ENCODE peak calls at places on chromosomes 6 and 20, in ten cellular contexts. One of them, this sample, is unnamed.

GRCh38 chr6:100078509-100078908 is 84.5 kb upstream of the MCHR2 start:
- DNase-seq in activated CD4-positive, alpha-beta T cell treated with anti-CD3 and anti-CD28 coated beads, Interleukin-2, amount 50 U/mL, for 48 hours: no peak
- DNase-seq in AG04450: no peak
- DNase-seq in 8988T: no peak
- DNase-seq in HFF-Myc: no peak
- DNase-seq in IMR-90: peak; percentile 19
- DNase-seq in NCI-H460: peak; percentile 4
- DNase-seq in gastrocnemius medialis: peak; percentile 69
- DNase-seq in osteocyte: no peak
- DNase-seq in T-cell: no peak
- DNase-seq in this sample: no peak

GRCh38 chr6:82917346-82918064 is 148.1 kb downstream of the UBE3D start:
- DNase-seq in activated CD4-positive, alpha-beta T cell treated with anti-CD3 and anti-CD28 coated beads, Interleukin-2, amount 50 U/mL, for 48 hours: no peak
- DNase-seq in NCI-H460: no peak
- DNase-seq in T-cell: no peak
- DNase-seq in gastrocnemius medialis: no peak
- DNase-seq in IMR-90: peak; percentile 18
- DNase-seq in AG04450: no peak
- DNase-seq in 8988T: no peak
- DNase-seq in osteocyte: no peak
- DNase-seq in HFF-Myc: no peak
- DNase-seq in this sample: no peak

GRCh38 chr6:151239603-151240035 is at the start of gene AKAP12:
- DNase-seq in HFF-Myc: no peak
- DNase-seq in gastrocnemius medialis: peak; percentile 6
- DNase-seq in T-cell: no peak
- DNase-seq in osteocyte: no peak
- DNase-seq in IMR-90: peak; percentile 45
- DNase-seq in NCI-H460: no peak
- DNase-seq in activated CD4-positive, alpha-beta T cell treated with anti-CD3 and anti-CD28 coated beads, Interleukin-2, amount 50 U/mL, for 48 hours: peak; percentile 6
- DNase-seq in AG04450: peak; percentile 23
- DNase-seq in 8988T: no peak
- DNase-seq in this sample: no peak

GRCh38 chr6:21922086-21922485 is 328.5 kb downstream of the SOX4 start:
- DNase-seq in T-cell: no peak
- DNase-seq in activated CD4-positive, alpha-beta T cell treated with anti-CD3 and anti-CD28 coated beads, Interleukin-2, amount 50 U/mL, for 48 hours: no peak
- DNase-seq in AG04450: no peak
- DNase-seq in NCI-H460: no peak
- DNase-seq in IMR-90: peak; percentile 41
- DNase-seq in gastrocnemius medialis: no peak
- DNase-seq in osteocyte: no peak
- DNase-seq in 8988T: no peak
- DNase-seq in HFF-Myc: no peak
- DNase-seq in this sample: no peak

GRCh38 chr6:3438190-3439167 is 18.4 kb downstream of the SLC22A23 start:
- DNase-seq in NCI-H460: peak; percentile 71
- DNase-seq in T-cell: no peak
- DNase-seq in activated CD4-positive, alpha-beta T cell treated with anti-CD3 and anti-CD28 coated beads, Interleukin-2, amount 50 U/mL, for 48 hours: no peak
- DNase-seq in AG04450: peak; percentile 37
- DNase-seq in HFF-Myc: no peak
- DNase-seq in osteocyte: no peak
- DNase-seq in 8988T: no peak
- DNase-seq in gastrocnemius medialis: peak; percentile 56
- DNase-seq in IMR-90: peak; percentile 94
- DNase-seq in this sample: no peak

GRCh38 chr20:22623211-22623610 is 38.8 kb upstream of the FOXA2 start:
- DNase-seq in NCI-H460: no peak
- DNase-seq in T-cell: no peak
- DNase-seq in HFF-Myc: no peak
- DNase-seq in osteocyte: no peak
- DNase-seq in IMR-90: peak; percentile 0
- DNase-seq in gastrocnemius medialis: no peak
- DNase-seq in activated CD4-positive, alpha-beta T cell treated with anti-CD3 and anti-CD28 coated beads, Interleukin-2, amount 50 U/mL, for 48 hours: no peak
- DNase-seq in AG04450: no peak
- DNase-seq in 8988T: no peak
- DNase-seq in this sample: no peak

GRCh38 chr6:105596284-105596755 is 193.4 kb upstream of the PREP start:
- DNase-seq in T-cell: no peak
- DNase-seq in NCI-H460: peak; percentile 85
- DNase-seq in activated CD4-positive, alpha-beta T cell treated with anti-CD3 and anti-CD28 coated beads, Interleukin-2, amount 50 U/mL, for 48 hours: no peak
- DNase-seq in IMR-90: peak; percentile 99
- DNase-seq in gastrocnemius medialis: no peak
- DNase-seq in 8988T: no peak
- DNase-seq in osteocyte: no peak
- DNase-seq in HFF-Myc: peak; percentile 91
- DNase-seq in AG04450: peak; percentile 92
- DNase-seq in this sample: no peak

GRCh38 chr6:85113934-85114582 is 335.8 kb upstream of the NT5E start:
- DNase-seq in AG04450: no peak
- DNase-seq in HFF-Myc: no peak
- DNase-seq in activated CD4-positive, alpha-beta T cell treated with anti-CD3 and anti-CD28 coated beads, Interleukin-2, amount 50 U/mL, for 48 hours: no peak
- DNase-seq in 8988T: no peak
- DNase-seq in osteocyte: no peak
- DNase-seq in T-cell: no peak
- DNase-seq in gastrocnemius medialis: no peak
- DNase-seq in NCI-H460: no peak
- DNase-seq in IMR-90: no peak
- DNase-seq in this sample: no peak

GRCh38 chr20:23159923-23160445 is 73.9 kb upstream of the CD93 start:
- DNase-seq in AG04450: no peak
- DNase-seq in HFF-Myc: no peak
- DNase-seq in osteocyte: no peak
- DNase-seq in NCI-H460: no peak
- DNase-seq in IMR-90: no peak
- DNase-seq in T-cell: no peak
- DNase-seq in gastrocnemius medialis: no peak
- DNase-seq in 8988T: no peak
- DNase-seq in activated CD4-positive, alpha-beta T cell treated with anti-CD3 and anti-CD28 coated beads, Interleukin-2, amount 50 U/mL, for 48 hours: no peak
- DNase-seq in this sample: no peak

GRCh38 chr6:63816979-63817436 is 181.4 kb downstream of the PHF3 start:
- DNase-seq in HFF-Myc: no peak
- DNase-seq in T-cell: no peak
- DNase-seq in NCI-H460: no peak
- DNase-seq in IMR-90: peak; percentile 27
- DNase-seq in osteocyte: no peak
- DNase-seq in 8988T: no peak
- DNase-seq in AG04450: no peak
- DNase-seq in activated CD4-positive, alpha-beta T cell treated with anti-CD3 and anti-CD28 coated beads, Interleukin-2, amount 50 U/mL, for 48 hours: no peak
- DNase-seq in gastrocnemius medialis: no peak
- DNase-seq in this sample: no peak

GRCh38 chr20:38255389-38255788 is 5.1 kb downstream of the KIAA1755 start:
- DNase-seq in HFF-Myc: peak; percentile 36
- DNase-seq in NCI-H460: no peak
- DNase-seq in osteocyte: no peak
- DNase-seq in activated CD4-positive, alpha-beta T cell treated with anti-CD3 and anti-CD28 coated beads, Interleukin-2, amount 50 U/mL, for 48 hours: no peak
- DNase-seq in 8988T: no peak
- DNase-seq in IMR-90: peak; percentile 59
- DNase-seq in gastrocnemius medialis: no peak
- DNase-seq in T-cell: no peak
- DNase-seq in AG04450: no peak
- DNase-seq in this sample: no peak

GRCh38 chr6:42762338-42762929 is 16.5 kb upstream of the TBCC start:
- DNase-seq in 8988T: no peak
- DNase-seq in T-cell: no peak
- DNase-seq in activated CD4-positive, alpha-beta T cell treated with anti-CD3 and anti-CD28 coated beads, Interleukin-2, amount 50 U/mL, for 48 hours: no peak
- DNase-seq in gastrocnemius medialis: no peak
- DNase-seq in NCI-H460: no peak
- DNase-seq in AG04450: no peak
- DNase-seq in osteocyte: no peak
- DNase-seq in HFF-Myc: no peak
- DNase-seq in IMR-90: no peak
- DNase-seq in this sample: no peak

GRCh38 chr20:56991516-56991915 is 274.9 kb downstream of the BMP7 start:
- DNase-seq in osteocyte: no peak
- DNase-seq in 8988T: no peak
- DNase-seq in AG04450: no peak
- DNase-seq in NCI-H460: no peak
- DNase-seq in HFF-Myc: no peak
- DNase-seq in IMR-90: no peak
- DNase-seq in gastrocnemius medialis: no peak
- DNase-seq in T-cell: no peak
- DNase-seq in activated CD4-positive, alpha-beta T cell treated with anti-CD3 and anti-CD28 coated beads, Interleukin-2, amount 50 U/mL, for 48 hours: no peak
- DNase-seq in this sample: no peak

GRCh38 chr20:63096681-63097335 is 90.0 kb upstream of the BHLHE23 start:
- DNase-seq in HFF-Myc: no peak
- DNase-seq in osteocyte: peak; percentile 83
- DNase-seq in gastrocnemius medialis: no peak
- DNase-seq in activated CD4-positive, alpha-beta T cell treated with anti-CD3 and anti-CD28 coated beads, Interleukin-2, amount 50 U/mL, for 48 hours: no peak
- DNase-seq in T-cell: no peak
- DNase-seq in 8988T: no peak
- DNase-seq in AG04450: no peak
- DNase-seq in IMR-90: no peak
- DNase-seq in NCI-H460: no peak
- DNase-seq in this sample: no peak

GRCh38 chr6:39882567-39882953 is 51.7 kb downstream of the MOCS1 start:
- DNase-seq in AG04450: peak; percentile 96
- DNase-seq in IMR-90: peak; percentile 98
- DNase-seq in gastrocnemius medialis: no peak
- DNase-seq in activated CD4-positive, alpha-beta T cell treated with anti-CD3 and anti-CD28 coated beads, Interleukin-2, amount 50 U/mL, for 48 hours: no peak
- DNase-seq in HFF-Myc: peak; percentile 75
- DNase-seq in T-cell: no peak
- DNase-seq in NCI-H460: no peak
- DNase-seq in 8988T: no peak
- DNase-seq in osteocyte: peak; percentile 91
- DNase-seq in this sample: no peak

GRCh38 chr6:170238741-170239565 is 51.9 kb downstream of the DLL1 start:
- DNase-seq in NCI-H460: no peak
- DNase-seq in osteocyte: no peak
- DNase-seq in 8988T: no peak
- DNase-seq in T-cell: no peak
- DNase-seq in activated CD4-positive, alpha-beta T cell treated with anti-CD3 and anti-CD28 coated beads, Interleukin-2, amount 50 U/mL, for 48 hours: no peak
- DNase-seq in HFF-Myc: no peak
- DNase-seq in AG04450: no peak
- DNase-seq in gastrocnemius medialis: no peak
- DNase-seq in IMR-90: no peak
- DNase-seq in this sample: no peak

GRCh38 chr6:149897015-149897697 is 757 bp downstream of the RAET1E start:
- DNase-seq in T-cell: no peak
- DNase-seq in HFF-Myc: peak; percentile 58
- DNase-seq in osteocyte: peak; percentile 85
- DNase-seq in 8988T: no peak
- DNase-seq in NCI-H460: no peak
- DNase-seq in AG04450: peak; percentile 63
- DNase-seq in activated CD4-positive, alpha-beta T cell treated with anti-CD3 and anti-CD28 coated beads, Interleukin-2, amount 50 U/mL, for 48 hours: no peak
- DNase-seq in IMR-90: peak; percentile 92
- DNase-seq in gastrocnemius medialis: peak; percentile 91
- DNase-seq in this sample: no peak

GRCh38 chr6:32973144-32973854 is 4.9 kb downstream of the BRD2 start:
- DNase-seq in HFF-Myc: no peak
- DNase-seq in NCI-H460: no peak
- DNase-seq in activated CD4-positive, alpha-beta T cell treated with anti-CD3 and anti-CD28 coated beads, Interleukin-2, amount 50 U/mL, for 48 hours: peak; percentile 53
- DNase-seq in osteocyte: no peak
- DNase-seq in gastrocnemius medialis: no peak
- DNase-seq in 8988T: no peak
- DNase-seq in IMR-90: peak; percentile 40
- DNase-seq in AG04450: no peak
- DNase-seq in T-cell: peak; percentile 63
- DNase-seq in this sample: peak; percentile 60

GRCh38 chr20:5135363-5136012 is 8.7 kb downstream of the CDS2 start:
- DNase-seq in IMR-90: no peak
- DNase-seq in gastrocnemius medialis: no peak
- DNase-seq in T-cell: no peak
- DNase-seq in HFF-Myc: no peak
- DNase-seq in activated CD4-positive, alpha-beta T cell treated with anti-CD3 and anti-CD28 coated beads, Interleukin-2, amount 50 U/mL, for 48 hours: no peak
- DNase-seq in AG04450: no peak
- DNase-seq in NCI-H460: no peak
- DNase-seq in 8988T: no peak
- DNase-seq in osteocyte: no peak
- DNase-seq in this sample: no peak

GRCh38 chr20:38937978-38938473 is 11.8 kb downstream of the FAM83D start:
- DNase-seq in NCI-H460: no peak
- DNase-seq in T-cell: no peak
- DNase-seq in IMR-90: no peak
- DNase-seq in gastrocnemius medialis: no peak
- DNase-seq in HFF-Myc: no peak
- DNase-seq in osteocyte: no peak
- DNase-seq in 8988T: no peak
- DNase-seq in activated CD4-positive, alpha-beta T cell treated with anti-CD3 and anti-CD28 coated beads, Interleukin-2, amount 50 U/mL, for 48 hours: no peak
- DNase-seq in AG04450: no peak
- DNase-seq in this sample: no peak

GRCh38 chr20:41072099-41072798 is 43.6 kb downstream of the TOP1 start:
- DNase-seq in activated CD4-positive, alpha-beta T cell treated with anti-CD3 and anti-CD28 coated beads, Interleukin-2, amount 50 U/mL, for 48 hours: no peak
- DNase-seq in NCI-H460: no peak
- DNase-seq in T-cell: no peak
- DNase-seq in IMR-90: peak; percentile 88
- DNase-seq in osteocyte: no peak
- DNase-seq in AG04450: no peak
- DNase-seq in HFF-Myc: peak; percentile 79
- DNase-seq in 8988T: no peak
- DNase-seq in gastrocnemius medialis: no peak
- DNase-seq in this sample: no peak

GRCh38 chr6:11093065-11093590 is 506 bp upstream of the SMIM13 start:
- DNase-seq in HFF-Myc: no peak
- DNase-seq in gastrocnemius medialis: peak; percentile 4
- DNase-seq in IMR-90: peak; percentile 41
- DNase-seq in AG04450: no peak
- DNase-seq in osteocyte: no peak
- DNase-seq in activated CD4-positive, alpha-beta T cell treated with anti-CD3 and anti-CD28 coated beads, Interleukin-2, amount 50 U/mL, for 48 hours: no peak
- DNase-seq in 8988T: peak; percentile 38
- DNase-seq in T-cell: no peak
- DNase-seq in NCI-H460: no peak
- DNase-seq in this sample: no peak

GRCh38 chr6:12265795-12266194 is 24.4 kb upstream of the EDN1 start:
- DNase-seq in AG04450: no peak
- DNase-seq in activated CD4-positive, alpha-beta T cell treated with anti-CD3 and anti-CD28 coated beads, Interleukin-2, amount 50 U/mL, for 48 hours: no peak
- DNase-seq in osteocyte: no peak
- DNase-seq in NCI-H460: no peak
- DNase-seq in gastrocnemius medialis: no peak
- DNase-seq in 8988T: no peak
- DNase-seq in T-cell: no peak
- DNase-seq in IMR-90: peak; percentile 71
- DNase-seq in HFF-Myc: no peak
- DNase-seq in this sample: no peak

GRCh38 chr6:31464252-31465184 is 33.4 kb upstream of the MICB start:
- DNase-seq in AG04450: no peak
- DNase-seq in gastrocnemius medialis: no peak
- DNase-seq in IMR-90: no peak
- DNase-seq in activated CD4-positive, alpha-beta T cell treated with anti-CD3 and anti-CD28 coated beads, Interleukin-2, amount 50 U/mL, for 48 hours: no peak
- DNase-seq in T-cell: no peak
- DNase-seq in osteocyte: no peak
- DNase-seq in 8988T: no peak
- DNase-seq in NCI-H460: no peak
- DNase-seq in HFF-Myc: no peak
- DNase-seq in this sample: peak; percentile 17

GRCh38 chr6:14921878-14922277 is 324.0 kb upstream of the JARID2 start:
- DNase-seq in gastrocnemius medialis: peak; percentile 27
- DNase-seq in IMR-90: no peak
- DNase-seq in HFF-Myc: no peak
- DNase-seq in activated CD4-positive, alpha-beta T cell treated with anti-CD3 and anti-CD28 coated beads, Interleukin-2, amount 50 U/mL, for 48 hours: no peak
- DNase-seq in osteocyte: no peak
- DNase-seq in 8988T: no peak
- DNase-seq in NCI-H460: no peak
- DNase-seq in T-cell: no peak
- DNase-seq in AG04450: no peak
- DNase-seq in this sample: no peak

GRCh38 chr20:24503352-24503931 is 34.0 kb downstream of the SYNDIG1 start:
- DNase-seq in HFF-Myc: no peak
- DNase-seq in AG04450: no peak
- DNase-seq in NCI-H460: no peak
- DNase-seq in gastrocnemius medialis: no peak
- DNase-seq in IMR-90: peak; percentile 13
- DNase-seq in activated CD4-positive, alpha-beta T cell treated with anti-CD3 and anti-CD28 coated beads, Interleukin-2, amount 50 U/mL, for 48 hours: no peak
- DNase-seq in osteocyte: peak; percentile 63
- DNase-seq in T-cell: no peak
- DNase-seq in 8988T: no peak
- DNase-seq in this sample: no peak

GRCh38 chr20:32231847-32232246 is 24.2 kb downstream of the POFUT1 start:
- DNase-seq in HFF-Myc: no peak
- DNase-seq in 8988T: no peak
- DNase-seq in gastrocnemius medialis: no peak
- DNase-seq in activated CD4-positive, alpha-beta T cell treated with anti-CD3 and anti-CD28 coated beads, Interleukin-2, amount 50 U/mL, for 48 hours: peak; percentile 63
- DNase-seq in T-cell: peak; percentile 42
- DNase-seq in osteocyte: no peak
- DNase-seq in NCI-H460: no peak
- DNase-seq in IMR-90: peak; percentile 61
- DNase-seq in AG04450: no peak
- DNase-seq in this sample: no peak

GRCh38 chr6:107033136-107033535 is 5.1 kb downstream of the MTRES1 start:
- DNase-seq in 8988T: peak; percentile 37
- DNase-seq in NCI-H460: no peak
- DNase-seq in IMR-90: peak; percentile 8
- DNase-seq in T-cell: no peak
- DNase-seq in HFF-Myc: no peak
- DNase-seq in osteocyte: no peak
- DNase-seq in AG04450: no peak
- DNase-seq in gastrocnemius medialis: no peak
- DNase-seq in activated CD4-positive, alpha-beta T cell treated with anti-CD3 and anti-CD28 coated beads, Interleukin-2, amount 50 U/mL, for 48 hours: no peak
- DNase-seq in this sample: no peak